ENCODE peak calls at places on chromosome 2, in four cellular contexts. B is H1, A is HepG2, M is GM12878. T is an unnamed sample.

GRCh38 chr2:173187911-173188788 is 112.5 kb downstream of the MAP3K20 start:
- DNase-seq in A (no peak), B (no peak), M (no peak), T (peak)

GRCh38 chr2:235977445-235977844 is 190.7 kb downstream of the GBX2 start:
- DNase-seq in M (no peak), A (no peak), B (no peak), T (no peak)

GRCh38 chr2:226159875-226160479 is 639.6 kb downstream of the IRS1 start:
- DNase-seq in M (no peak), B (no peak), A (peak), T (no peak)

GRCh38 chr2:88038263-88039105 is 17.1 kb downstream of the KRCC1 start:
- DNase-seq in M (no peak), B (no peak), A (peak), T (no peak)

GRCh38 chr2:151654891-151655290 is 79.4 kb downstream of the NEB start:
- DNase-seq in M (no peak), A (no peak), B (no peak), T (no peak)

GRCh38 chr2:216838146-216838545 is 21.7 kb downstream of the TNP1 start:
- DNase-seq in M (no peak), A (no peak), B (no peak), T (no peak)

GRCh38 chr2:126698376-126698775 is 42.4 kb downstream of the GYPC start:
- DNase-seq in B (no peak), M (no peak), A (no peak), T (no peak)

GRCh38 chr2:25324251-25324650 is 17.5 kb downstream of the DNMT3A start:
- DNase-seq in A (no peak), M (no peak), B (no peak), T (no peak)

GRCh38 chr2:118774458-118775133 is 72.9 kb downstream of the EN1 start:
- DNase-seq in A (no peak), B (peak), M (no peak), T (peak)

GRCh38 chr2:179340678-179341077 is 76.0 kb upstream of the SESTD1 start:
- DNase-seq in A (peak), B (no peak), M (no peak), T (no peak)

GRCh38 chr2:226687641-226688253 is 111.9 kb downstream of the IRS1 start:
- DNase-seq in M (no peak), A (no peak), B (no peak), T (no peak)

GRCh38 chr2:216492951-216493685 is 5.5 kb upstream of the RPL37A start:
- DNase-seq in B (no peak), A (no peak), M (no peak), T (no peak)

GRCh38 chr2:1643220-1643619 is 101.1 kb downstream of the PXDN start:
- DNase-seq in M (no peak), B (no peak), A (no peak), T (no peak)

GRCh38 chr2:200828572-200829257 is 17.0 kb downstream of the BZW1 start:
- DNase-seq in A (no peak), M (no peak), B (no peak), T (no peak)

GRCh38 chr2:217551229-217551909 is 451.4 kb downstream of the TNS1 start:
- DNase-seq in B (no peak), A (peak), M (no peak), T (no peak)

GRCh38 chr2:178106053-178106452 is 6.2 kb upstream of the RBM45 start:
- DNase-seq in A (no peak), M (no peak), B (no peak), T (no peak)

GRCh38 chr2:64202206-64202864 is 58.1 kb upstream of the PELI1 start:
- DNase-seq in B (no peak), M (peak), A (no peak), T (no peak)

GRCh38 chr2:205929445-205930027 is 156.4 kb downstream of the INO80D start:
- DNase-seq in M (no peak), B (no peak), A (peak), T (no peak)

GRCh38 chr2:222290691-222291484 is 7.9 kb downstream of the PAX3 start:
- DNase-seq in M (no peak), B (peak), A (no peak), T (no peak)

GRCh38 chr2:46183426-46183825 is 113.8 kb upstream of the EPAS1 start:
- DNase-seq in M (no peak), B (no peak), A (no peak), T (no peak)

GRCh38 chr2:46187112-46187618 is 110.0 kb upstream of the EPAS1 start:
- DNase-seq in M (peak), A (peak), B (no peak), T (no peak)

GRCh38 chr2:46184794-46185583 is 112.2 kb upstream of the EPAS1 start:
- DNase-seq in M (no peak), A (no peak), B (no peak), T (peak)

GRCh38 chr2:46193356-46193755 is 103.9 kb upstream of the EPAS1 start:
- DNase-seq in M (no peak), A (no peak), B (no peak), T (no peak)

DNA sequence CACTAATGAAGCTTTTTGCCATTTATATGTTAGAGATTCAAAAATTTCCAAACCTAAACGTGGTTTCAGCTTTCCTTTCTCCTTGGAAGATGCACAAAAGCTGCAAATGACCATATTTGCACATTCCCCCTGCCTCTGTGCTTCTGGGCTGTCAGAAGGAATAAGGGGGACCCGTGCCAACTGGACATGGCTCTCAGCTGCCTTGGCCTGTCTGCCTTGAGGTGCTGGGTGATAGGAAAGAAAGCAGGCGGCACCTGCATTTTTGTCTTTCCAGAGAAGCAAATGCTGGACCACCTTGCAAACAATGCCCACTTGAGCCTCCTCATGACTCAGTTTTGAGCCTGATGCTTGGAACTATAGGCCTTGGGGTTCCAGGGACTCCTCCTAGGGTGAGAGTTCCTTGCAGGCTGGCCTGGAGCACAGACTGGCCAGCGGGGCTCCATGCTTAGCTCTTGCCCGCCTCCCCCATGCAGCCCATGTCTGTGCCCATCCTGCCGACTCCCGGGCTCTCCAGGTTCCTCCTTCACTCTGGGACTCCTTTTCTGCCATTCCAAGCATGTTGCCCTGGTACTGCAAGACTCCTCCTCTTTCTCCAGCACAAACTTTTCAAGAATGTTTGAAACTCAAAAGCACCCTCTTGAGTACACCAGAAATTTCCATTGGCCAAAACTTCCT is 109.0 kb upstream of the EPAS1 start:
- DNase-seq in B (no peak), A (no peak), M (no peak), T (no peak)
- TF ChIP-seq SRF in B (no peak), A (no peak), M (no peak), T (no peak)

DNA sequence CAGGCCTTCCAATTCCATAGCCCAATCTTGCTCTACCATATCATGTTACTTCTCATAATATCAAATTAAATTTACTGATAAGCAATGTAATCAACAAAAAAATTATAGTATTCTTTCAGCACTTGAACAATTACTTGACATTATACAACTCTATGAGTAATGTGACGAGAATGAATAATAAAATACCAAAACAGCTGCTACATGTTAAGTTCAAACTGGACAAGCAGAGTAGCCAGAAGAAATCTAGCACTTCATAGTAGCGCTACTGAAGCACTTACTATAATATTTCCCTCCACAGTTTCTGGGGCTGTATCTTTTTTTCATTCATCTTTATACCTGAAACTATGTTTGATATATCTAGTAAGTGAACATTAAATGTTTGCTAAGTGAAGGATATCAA is 14.9 kb downstream of the PPP3R1 start:
- DNase-seq in B (no peak), M (no peak), A (no peak), T (no peak)
- TF ChIP-seq HDAC2 in B (no peak), M (no peak), A (no peak), T (no peak)

GRCh38 chr2:62194558-62195420 is 1.1 kb upstream of the B3GNT2 start:
- DNase-seq in A (peak), B (no peak), M (no peak), T (no peak)

GRCh38 chr2:62196278-62196901 is 475 bp downstream of the B3GNT2 start:
- DNase-seq in B (peak), A (peak), M (no peak), T (peak)

GRCh38 chr2:62197017-62197586 is 1.2 kb downstream of the B3GNT2 start:
- DNase-seq in B (no peak), M (no peak), A (peak), T (peak)

GRCh38 chr2:62197609-62198236 is 1.8 kb downstream of the B3GNT2 start:
- DNase-seq in A (no peak), B (peak), M (no peak), T (no peak)

GRCh38 chr2:62195421-62196277 is at the start of gene B3GNT2:
- DNase-seq in B (peak), M (no peak), A (peak), T (peak)
- TF ChIP-seq SRF in B (no peak), M (peak), A (no peak), T (no peak)

GRCh38 chr2:209519271-209519670 is 95.4 kb downstream of the MAP2 start:
- DNase-seq in A (no peak), M (no peak), B (no peak), T (no peak)
- TF ChIP-seq HDAC2 in A (no peak), M (no peak), B (no peak), T (no peak)

T was measured in K562.